ENCODE peak calls at places on chromosomes 2 and 18, in six cellular contexts. R is nephron progenitor cell; T is CD8-positive, alpha-beta T cell; Z is transverse colon; N is activated CD8-positive, alpha-beta T cell treated with anti-CD3 and anti-CD28 coated beads for 36 hours; V is endothelial cell. J is an unnamed sample.

GRCh38 chr2:38122344-38122743 is 46.4 kb upstream of the CYP1B1 start:
- DNase-seq in R (no peak), T (no peak), Z (no peak), N (no peak), V (no peak), J (no peak)

GRCh38 chr18:50586710-50587109 is 26.8 kb downstream of the MAPK4 start:
- DNase-seq in R (no peak), T (no peak), Z (no peak), N (no peak), V (no peak), J (no peak)

GRCh38 chr2:120140866-120141265 is 82.3 kb downstream of the TMEM185B start:
- DNase-seq in R (no peak), T (no peak), Z (no peak), N (no peak), V (no peak), J (no peak)

GRCh38 chr18:28181616-28182015 is 4.7 kb upstream of the CDH2 start:
- DNase-seq in R (no peak), T (no peak), Z (no peak), N (no peak), V (no peak), J (no peak)

GRCh38 chr18:73270919-73271318 is 403.1 kb upstream of the NETO1 start:
- DNase-seq in R (no peak), T (no peak), Z (no peak), N (no peak), V (no peak), J (no peak)

GRCh38 chr2:136557203-136557602 is 208.1 kb upstream of the THSD7B start:
- DNase-seq in R (no peak), T (no peak), Z (no peak), N (no peak), V (no peak), J (no peak)

GRCh38 chr2:68263632-68264031 is 11.3 kb upstream of the PPP3R1 start:
- DNase-seq in R (no peak), T (no peak), Z (no peak), N (no peak), V (no peak), J (no peak)

GRCh38 chr2:44170337-44170736 is 1.7 kb downstream of the PPM1B start:
- DNase-seq in R (no peak), T (no peak), Z (no peak), N (no peak), V (no peak), J (no peak)

GRCh38 chr2:43853141-43854081 is 14.6 kb downstream of the ABCG8 start:
- DNase-seq in R (no peak), T (no peak), Z (no peak), N (no peak), V (no peak), J (no peak)

GRCh38 chr2:25276569-25277465 is 64.9 kb downstream of the DNMT3A start:
- DNase-seq in R (peak), T (peak), Z (peak), N (peak), V (peak), J (peak)

GRCh38 chr18:53971331-53971730 is 253.1 kb downstream of the MBD2 start:
- DNase-seq in R (no peak), T (no peak), Z (no peak), N (no peak), V (no peak), J (no peak)

GRCh38 chr2:224155371-224155770 is 116.3 kb upstream of the SERPINE2 start:
- DNase-seq in R (no peak), T (no peak), Z (peak), N (no peak), V (no peak), J (no peak)

GRCh38 chr18:48841381-48842258 is 109.1 kb downstream of the SMAD7 start:
- DNase-seq in R (no peak), T (no peak), Z (no peak), N (no peak), V (peak), J (no peak)

GRCh38 chr2:24491626-24492282 is 700 bp downstream of the NCOA1 start:
- DNase-seq in R (peak), T (peak), Z (peak), N (peak), V (peak), J (peak)

GRCh38 chr2:225002039-225002655 is 40.1 kb downstream of the DOCK10 start:
- DNase-seq in R (peak), T (peak), Z (peak), N (peak), V (peak), J (peak)

GRCh38 chr18:23856466-23857175 is 157.9 kb upstream of the TTC39C start:
- DNase-seq in R (no peak), T (no peak), Z (no peak), N (no peak), V (no peak), J (no peak)

GRCh38 chr2:219736196-219736595 is 108.8 kb downstream of the SLC4A3 start:
- DNase-seq in R (peak), T (no peak), Z (no peak), N (no peak), V (peak), J (peak)

GRCh38 chr18:25298853-25299274 is 53.1 kb downstream of the ZNF521 start:
- DNase-seq in R (no peak), T (no peak), Z (no peak), N (no peak), V (peak), J (no peak)

GRCh38 chr18:59696311-59697235 is 650 bp downstream of the CCBE1 start:
- DNase-seq in R (peak), T (no peak), Z (peak), N (peak), V (peak), J (peak)

GRCh38 chr18:57231846-57232245 is 85.0 kb downstream of the BOD1L2 start:
- DNase-seq in R (no peak), T (no peak), Z (no peak), N (no peak), V (no peak), J (no peak)

GRCh38 chr2:219448099-219448775 is 13.6 kb downstream of the SPEG start:
- DNase-seq in R (peak), T (no peak), Z (no peak), N (peak), V (peak), J (no peak)

GRCh38 chr18:48781041-48781989 is 169.4 kb downstream of the SMAD7 start:
- DNase-seq in R (peak), T (no peak), Z (peak), N (no peak), V (peak), J (peak)

GRCh38 chr2:88024509-88024908 is 8.2 kb upstream of the RNU2-63P start:
- DNase-seq in R (peak), T (no peak), Z (no peak), N (no peak), V (no peak), J (no peak)

GRCh38 chr2:120445431-120446143 is 99.7 kb downstream of the INHBB start:
- DNase-seq in R (peak), T (no peak), Z (no peak), N (no peak), V (no peak), J (no peak)

GRCh38 chr2:66481100-66481549 is 46.2 kb downstream of the MEIS1 start:
- DNase-seq in R (no peak), T (no peak), Z (no peak), N (no peak), V (peak), J (no peak)

GRCh38 chr2:142270291-142270690 is 139.5 kb upstream of the LRP1B start:
- DNase-seq in R (no peak), T (no peak), Z (no peak), N (no peak), V (no peak), J (no peak)

GRCh38 chr2:96138146-96139145 is at the start of gene ASTL:
- DNase-seq in R (peak), T (peak), Z (peak), N (peak), V (peak), J (no peak)

GRCh38 chr18:13039806-13040205 is 48.6 kb downstream of the CEP192 start:
- DNase-seq in R (no peak), T (no peak), Z (no peak), N (no peak), V (no peak), J (no peak)

GRCh38 chr18:55136864-55137263 is 177.6 kb upstream of the CCDC68 start:
- DNase-seq in R (no peak), T (no peak), Z (no peak), N (no peak), V (no peak), J (no peak)

GRCh38 chr18:12726774-12727550 is 24.1 kb downstream of the PSMG2 start:
- DNase-seq in R (peak), T (peak), Z (peak), N (peak), V (peak), J (peak)

GRCh38 chr2:172551266-172551665 is 4.6 kb upstream of the PDK1 start:
- DNase-seq in R (no peak), T (no peak), Z (no peak), N (no peak), V (no peak), J (no peak)

GRCh38 chr2:204486855-204487254 is 58.4 kb upstream of the PARD3B start:
- DNase-seq in R (no peak), T (no peak), Z (no peak), N (no peak), V (no peak), J (no peak)

GRCh38 chr2:30456106-30456505 is 9.1 kb downstream of the LCLAT1 start:
- DNase-seq in R (no peak), T (no peak), Z (no peak), N (no peak), V (no peak), J (no peak)

GRCh38 chr2:49255325-49256023 is 101.2 kb upstream of the FSHR start:
- DNase-seq in R (no peak), T (no peak), Z (no peak), N (no peak), V (no peak), J (no peak)
- TF ChIP-seq CTCF in R (no peak), T (no peak), Z (no peak), N (no peak), V (no peak), J (no peak)

GRCh38 chr2:51212374-51212773 is 180.4 kb upstream of the NRXN1 start:
- DNase-seq in R (no peak), T (no peak), Z (no peak), N (no peak), V (no peak), J (no peak)
- TF ChIP-seq CTCF in R (no peak), T (no peak), Z (no peak), N (no peak), V (no peak), J (no peak)

GRCh38 chr18:30093376-30093775 is 949.2 kb downstream of the DSC3 start:
- DNase-seq in R (no peak), T (no peak), Z (no peak), N (no peak), V (no peak), J (no peak)

GRCh38 chr18:30086351-30086750 is 956.2 kb downstream of the DSC3 start:
- DNase-seq in R (no peak), T (no peak), Z (no peak), N (no peak), V (no peak), J (no peak)

DNA sequence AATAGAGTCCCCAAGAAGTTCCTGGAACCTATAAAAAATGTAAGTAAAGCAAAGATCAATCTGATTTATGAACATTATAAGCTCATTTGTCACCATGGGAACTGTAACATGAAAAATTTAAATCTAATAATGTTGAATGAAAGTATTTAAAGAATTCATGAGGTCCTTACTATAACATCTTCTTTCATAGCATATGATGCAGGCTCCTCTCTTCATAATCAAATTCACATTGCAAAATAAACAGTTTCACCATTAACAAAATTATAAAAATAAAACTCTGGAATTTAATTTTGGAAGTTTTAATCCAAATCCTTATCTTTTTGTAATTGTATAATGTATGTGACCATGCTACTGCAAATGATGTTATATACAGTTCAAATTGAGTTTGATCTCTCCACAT is 954.3 kb downstream of the DSC3 start:
- DNase-seq in R (no peak), T (no peak), Z (no peak), N (no peak), V (no peak), J (no peak)
- TF ChIP-seq CTCF in R (no peak), T (no peak), Z (no peak), N (no peak), V (no peak), J (no peak)

GRCh38 chr2:35598310-35598709 is 757.3 kb upstream of the CRIM1 start:
- DNase-seq in R (no peak), T (no peak), Z (no peak), N (no peak), V (no peak), J (no peak)
- TF ChIP-seq CTCF in R (no peak), T (no peak), Z (no peak), N (no peak), V (no peak), J (no peak)

DNA sequence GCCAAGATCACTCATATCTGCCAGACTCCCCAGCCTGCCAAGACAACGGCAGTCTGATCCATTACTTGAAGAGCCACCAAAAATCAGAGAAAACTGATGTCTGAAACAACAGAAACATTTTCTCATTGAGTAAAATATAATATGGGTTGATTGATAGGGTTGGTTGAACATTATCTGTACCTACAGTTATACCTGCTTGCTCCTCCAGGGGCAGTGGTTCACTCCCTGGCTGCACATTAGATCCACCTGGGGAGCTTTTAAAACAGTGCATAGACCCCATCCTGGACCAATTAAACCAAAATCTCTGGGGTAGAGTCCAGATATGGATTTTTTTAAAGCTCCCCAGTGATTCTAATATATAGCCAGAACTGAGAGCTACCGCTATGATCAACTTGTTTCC is 43.6 kb upstream of the SLC14A2 start:
- DNase-seq in R (no peak), T (no peak), Z (no peak), N (peak), V (no peak), J (no peak)
- TF ChIP-seq CTCF in R (peak), T (no peak), Z (no peak), N (peak), V (peak), J (peak)

GRCh38 chr18:22489694-22490093 is 72.0 kb upstream of the CTAGE1 start:
- DNase-seq in R (no peak), T (no peak), Z (no peak), N (no peak), V (no peak), J (no peak)

GRCh38 chr18:22488554-22488953 is 70.8 kb upstream of the CTAGE1 start:
- DNase-seq in R (no peak), T (no peak), Z (no peak), N (no peak), V (no peak), J (no peak)

GRCh38 chr18:22493940-22494339 is 76.2 kb upstream of the CTAGE1 start:
- DNase-seq in R (no peak), T (no peak), Z (no peak), N (no peak), V (no peak), J (no peak)

GRCh38 chr18:22493255-22493654 is 75.5 kb upstream of the CTAGE1 start:
- DNase-seq in R (no peak), T (no peak), Z (no peak), N (no peak), V (no peak), J (no peak)

DNA sequence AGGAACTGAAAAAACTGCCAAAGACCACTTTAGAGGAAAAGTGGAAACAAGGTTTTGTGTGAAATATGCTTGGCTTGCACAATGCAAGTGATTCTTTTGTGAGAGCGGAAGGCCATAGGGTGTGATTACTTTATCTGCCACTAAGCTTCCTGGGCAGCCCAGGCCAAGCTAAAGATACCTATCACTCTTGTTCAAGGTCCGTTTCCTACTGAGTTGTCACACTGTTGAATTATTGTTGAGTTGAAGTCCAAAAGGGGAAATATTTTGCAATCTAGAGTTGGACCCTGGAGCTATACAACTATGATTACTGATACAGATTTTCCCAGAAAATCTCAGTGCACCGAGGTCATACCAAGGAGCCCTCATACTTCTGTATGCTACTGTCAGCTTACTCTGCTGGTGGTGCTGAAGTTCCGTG is 72.7 kb upstream of the CTAGE1 start:
- DNase-seq in R (no peak), T (no peak), Z (no peak), N (no peak), V (no peak), J (no peak)
- TF ChIP-seq CTCF in R (no peak), T (no peak), Z (no peak), N (no peak), V (no peak), J (peak)

DNA sequence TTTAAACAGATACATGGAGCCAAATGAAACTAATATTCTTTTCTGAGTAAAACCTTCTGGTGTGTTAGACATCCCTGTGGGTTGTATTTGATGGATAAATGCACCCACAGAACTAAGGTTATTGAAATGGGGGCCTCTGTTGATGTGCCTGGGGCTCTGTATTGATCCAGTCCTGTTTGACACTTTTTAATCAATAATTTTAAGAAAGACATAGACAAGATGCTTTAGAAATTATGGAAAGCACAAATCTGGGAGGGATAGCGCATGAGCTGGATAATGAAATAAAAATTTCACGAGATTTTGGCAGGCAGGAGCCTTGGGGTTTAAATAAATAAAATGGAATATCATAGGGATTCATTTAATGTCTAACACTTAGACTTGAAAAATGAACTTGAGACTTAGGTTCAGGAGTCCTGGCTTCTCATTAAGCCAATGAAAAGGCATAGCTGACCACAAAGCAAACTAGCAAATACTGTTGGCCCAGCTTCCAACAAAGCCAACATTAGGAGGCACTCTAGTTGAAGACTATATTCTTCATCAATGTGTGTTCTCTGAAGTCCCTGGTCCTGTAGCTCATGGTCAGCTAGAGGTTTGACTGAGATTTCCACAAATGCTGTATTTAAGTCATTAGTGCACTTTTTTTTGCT is 64.2 kb upstream of the SH3RF3 start:
- DNase-seq in R (no peak), T (no peak), Z (no peak), N (no peak), V (no peak), J (no peak)
- TF ChIP-seq CTCF in R (no peak), T (no peak), Z (no peak), N (no peak), V (no peak), J (no peak)

DNA sequence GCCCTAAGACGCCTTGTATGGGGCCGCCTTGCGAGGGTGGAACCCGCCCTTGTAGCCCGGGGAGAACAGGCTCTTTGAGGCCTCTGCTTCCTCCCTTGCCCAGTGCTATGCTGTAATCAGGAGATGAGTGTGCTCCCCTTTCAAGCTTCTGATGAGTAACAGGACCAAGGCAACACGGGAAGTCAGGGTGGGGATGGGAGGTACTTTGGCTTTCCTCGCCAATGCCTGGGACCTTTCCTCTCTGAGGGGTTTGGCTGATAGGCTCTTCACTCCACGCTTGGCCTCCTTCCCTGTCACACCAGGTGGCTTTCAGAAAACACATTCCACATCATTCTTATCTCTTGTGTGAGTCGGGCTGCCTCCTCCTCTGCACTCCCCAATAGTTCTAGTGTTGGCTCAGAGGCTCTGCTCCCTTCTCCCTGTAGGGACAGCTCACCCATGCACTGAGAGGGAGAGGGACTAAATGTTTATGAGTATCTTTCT is 223.7 kb upstream of the TRIB2 start:
- DNase-seq in R (no peak), T (no peak), Z (no peak), N (peak), V (no peak), J (no peak)
- TF ChIP-seq CTCF in R (no peak), T (no peak), Z (no peak), N (no peak), V (no peak), J (no peak)